ENCODE peak calls at places on chromosomes 4 and X, in eight cellular contexts. L is IMR-90, S is BJ, P is aorta, I is adipocyte, O is heart left ventricle, Q is PC-3, X is thoracic aorta. W is an unnamed sample.

GRCh38 chrX:113644426-113644825 is 803.8 kb upstream of the AMOT start:
- DNase-seq in L (no peak), S (peak; percentile 55), P (no peak), I (peak; percentile 7), O (no peak), Q (peak; percentile 31), X (no peak), W (no peak)

GRCh38 chr4:102610476-102610875 is 109.3 kb downstream of the NFKB1 start:
- DNase-seq in L (no peak), S (no peak), P (no peak), I (no peak), O (no peak), Q (no peak), X (no peak), W (no peak)

GRCh38 chrX:112896051-112896450 is 55.4 kb upstream of the AMOT start:
- DNase-seq in L (no peak), S (no peak), P (no peak), I (no peak), O (no peak), Q (no peak), X (no peak), W (no peak)

GRCh38 chrX:18886344-18887161 is 97.4 kb downstream of the PHKA2 start:
- DNase-seq in L (peak; percentile 23), S (no peak), P (peak; percentile 86), I (peak; percentile 27), O (peak; percentile 86), Q (peak; percentile 70), X (peak; percentile 45), W (peak; percentile 39)

GRCh38 chrX:55767100-55767499 is 49.6 kb downstream of the RRAGB start:
- DNase-seq in L (peak; percentile 31), S (no peak), P (no peak), I (peak; percentile 39), O (no peak), Q (peak; percentile 59), X (no peak), W (no peak)

GRCh38 chr4:168074861-168075260 is 17.5 kb upstream of the ANXA10 start:
- DNase-seq in L (no peak), S (no peak), P (no peak), I (no peak), O (no peak), Q (no peak), X (no peak), W (no peak)

GRCh38 chr4:126610933-126611332 is 1021.8 kb upstream of the INTU start:
- DNase-seq in L (no peak), S (no peak), P (no peak), I (no peak), O (no peak), Q (no peak), X (no peak), W (no peak)

GRCh38 chr4:157270108-157270507 is 49.6 kb downstream of the GRIA2 start:
- DNase-seq in L (no peak), S (no peak), P (no peak), I (no peak), O (no peak), Q (no peak), X (no peak), W (no peak)

GRCh38 chr4:139419388-139419914 is 34.5 kb upstream of the RAB33B start:
- DNase-seq in L (peak; percentile 86), S (peak; percentile 43), P (peak; percentile 73), I (peak; percentile 52), O (peak; percentile 68), Q (no peak), X (peak; percentile 17), W (no peak)

GRCh38 chrX:152637649-152638442 is at the start of gene GABRQ:
- DNase-seq in L (no peak), S (no peak), P (no peak), I (peak; percentile 50), O (no peak), Q (no peak), X (no peak), W (peak; percentile 74)

GRCh38 chrX:38798956-38799355 is 2.3 kb upstream of the MID1IP1 start:
- DNase-seq in L (peak; percentile 72), S (no peak), P (no peak), I (peak; percentile 53), O (no peak), Q (peak; percentile 63), X (no peak), W (peak; percentile 3)

GRCh38 chr4:55445921-55446577 is 50.3 kb downstream of the TMEM165 start:
- DNase-seq in L (peak; percentile 89), S (peak; percentile 53), P (no peak), I (no peak), O (no peak), Q (peak; percentile 43), X (no peak), W (peak; percentile 7)

GRCh38 chrX:83416273-83416672 is 91.8 kb upstream of the POU3F4 start:
- DNase-seq in L (no peak), S (no peak), P (no peak), I (peak; percentile 5), O (no peak), Q (peak; percentile 35), X (no peak), W (no peak)

GRCh38 chr4:47533689-47534347 is 48.7 kb downstream of the ATP10D start:
- DNase-seq in L (peak; percentile 37), S (no peak), P (no peak), I (no peak), O (no peak), Q (no peak), X (no peak), W (no peak)

GRCh38 chrX:133776072-133776471 is 209.3 kb downstream of the GPC3 start:
- DNase-seq in L (no peak), S (no peak), P (no peak), I (peak; percentile 21), O (no peak), Q (peak; percentile 49), X (no peak), W (no peak)

GRCh38 chrX:46325312-46325877 is 219.8 kb downstream of the ZNF674 start:
- DNase-seq in L (peak; percentile 52), S (no peak), P (peak; percentile 50), I (peak; percentile 79), O (no peak), Q (peak; percentile 96), X (no peak), W (peak; percentile 80)

GRCh38 chr4:70575964-70576363 is 16.1 kb upstream of the AMBN start:
- DNase-seq in L (no peak), S (no peak), P (no peak), I (no peak), O (no peak), Q (no peak), X (no peak), W (no peak)

GRCh38 chr4:35993606-35994005 is 250.7 kb downstream of the ARAP2 start:
- DNase-seq in L (no peak), S (no peak), P (no peak), I (no peak), O (no peak), Q (no peak), X (no peak), W (no peak)

GRCh38 chr4:26900765-26901164 is 40.1 kb downstream of the STIM2 start:
- DNase-seq in L (no peak), S (no peak), P (no peak), I (no peak), O (no peak), Q (no peak), X (no peak), W (no peak)

GRCh38 chr4:141346144-141346543 is 125.4 kb downstream of the ZNF330 start:
- DNase-seq in L (peak; percentile 74), S (no peak), P (no peak), I (peak; percentile 87), O (peak; percentile 34), Q (peak; percentile 81), X (no peak), W (peak; percentile 15)

GRCh38 chrX:15755091-15755490 is 17.0 kb downstream of the CA5B start:
- DNase-seq in L (no peak), S (no peak), P (no peak), I (no peak), O (no peak), Q (no peak), X (no peak), W (no peak)

GRCh38 chrX:24760601-24761000 is 66.9 kb downstream of the POLA1 start:
- DNase-seq in L (peak; percentile 60), S (peak; percentile 35), P (no peak), I (peak; percentile 3), O (no peak), Q (peak; percentile 3), X (no peak), W (peak; percentile 60)

GRCh38 chrX:22090181-22090580 is 58.1 kb downstream of the PHEX start:
- DNase-seq in L (peak; percentile 85), S (peak; percentile 31), P (no peak), I (peak; percentile 74), O (no peak), Q (no peak), X (no peak), W (no peak)

DNA sequence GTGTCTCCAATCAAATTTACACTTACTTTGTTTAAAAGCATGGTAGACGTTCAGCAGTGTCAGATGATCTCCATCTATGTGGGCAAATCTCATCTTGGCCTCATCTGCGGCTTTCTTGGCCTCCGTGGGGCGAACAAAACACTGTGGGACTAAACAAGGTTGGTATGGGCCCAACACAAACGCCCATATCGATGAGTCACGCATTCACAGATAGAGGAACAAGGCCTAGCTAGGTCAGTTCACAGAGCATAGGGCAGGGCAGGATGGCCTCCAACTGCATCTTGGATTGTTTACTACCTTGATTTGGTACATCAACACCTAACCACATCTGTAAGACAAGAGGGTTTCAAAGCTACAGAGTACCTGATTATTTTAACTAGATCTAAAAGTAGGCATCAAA is 47.3 kb downstream of the DHX15 start:
- DNase-seq in L (no peak), S (no peak), P (no peak), I (no peak), O (no peak), Q (no peak), X (peak; percentile 2), W (peak; percentile 10)
- H3K36me3 ChIP-seq in L (peaks cover 20% of the 10 kb centered on the region), S (peaks cover 7% of the 10 kb centered on the region), P (no peaks in the 10 kb centered on the region), I (peaks cover 89% of the 10 kb centered on the region), O (peaks cover 85% of the 10 kb centered on the region), Q (peaks cover 71% of the 10 kb centered on the region), X (peaks cover 17% of the 10 kb centered on the region), W (peaks cover 87% of the 10 kb centered on the region)

GRCh38 chr4:7803992-7804758 is 135.5 kb downstream of the AFAP1 start:
- DNase-seq in L (peak; percentile 80), S (no peak), P (peak; percentile 88), I (peak; percentile 93), O (peak; percentile 83), Q (peak; percentile 77), X (no peak), W (peak; percentile 69)
- H3K36me3 ChIP-seq in L (peaks cover 48% of the 10 kb centered on the region), S (peaks cover 27% of the 10 kb centered on the region), P (no peaks in the 10 kb centered on the region), I (peaks cover 44% of the 10 kb centered on the region), O (peaks cover 18% of the 10 kb centered on the region), Q (peaks cover 58% of the 10 kb centered on the region), X (peaks cover 7% of the 10 kb centered on the region), W (peaks cover 63% of the 10 kb centered on the region)

DNA sequence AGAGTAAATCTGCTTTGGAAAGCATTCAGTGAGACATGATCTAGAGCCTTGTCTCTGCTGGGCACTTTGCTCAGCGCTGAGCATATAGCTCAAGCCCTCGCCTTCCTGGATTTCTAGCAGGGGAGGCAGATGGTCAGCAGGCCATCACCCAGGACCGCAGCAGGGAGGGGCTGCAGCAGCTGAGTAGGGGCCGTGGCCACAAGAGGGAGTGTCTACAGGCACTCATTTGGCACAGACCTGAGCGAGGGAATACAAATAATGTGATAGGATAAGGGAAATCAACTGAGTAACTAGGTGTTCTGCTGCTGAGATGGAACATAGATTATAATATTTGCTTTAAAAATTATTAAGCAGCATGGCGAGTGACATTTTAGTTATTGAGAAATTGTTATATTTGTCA is 30.2 kb downstream of the OFD1 start:
- DNase-seq in L (no peak), S (no peak), P (no peak), I (peak; percentile 23), O (peak; percentile 28), Q (no peak), X (no peak), W (no peak)
- H3K36me3 ChIP-seq in L (peaks cover 28% of the 10 kb centered on the region), S (peaks cover 1% of the 10 kb centered on the region), P (peaks cover 4% of the 10 kb centered on the region), I (peaks cover 68% of the 10 kb centered on the region), O (peaks cover 38% of the 10 kb centered on the region), Q (peaks cover 42% of the 10 kb centered on the region), X (peaks cover 2% of the 10 kb centered on the region), W (peaks cover 5% of the 10 kb centered on the region)

GRCh38 chr4:76758996-76759395 is 138.9 kb downstream of the SOWAHB start:
- DNase-seq in L (no peak), S (no peak), P (no peak), I (no peak), O (no peak), Q (no peak), X (no peak), W (no peak)
- H3K36me3 ChIP-seq in L (peaks cover 36% of the 10 kb centered on the region), S (peaks cover 33% of the 10 kb centered on the region), P (peaks cover 4% of the 10 kb centered on the region), I (no peaks in the 10 kb centered on the region), O (no peaks in the 10 kb centered on the region), Q (peaks cover 14% of the 10 kb centered on the region), X (peaks cover 47% of the 10 kb centered on the region), W (peaks cover 13% of the 10 kb centered on the region)

W was measured in MG63.